ENCODE peak calls at places on chromosomes 6 and 20, in five cellular contexts. X, U, Z, Q and O are unnamed samples.

GRCh38 chr6:139568956-139569538 is 194.6 kb upstream of the CITED2 start:
- DNase-seq in Z (no peak), U (peak), X (peak), Q (no peak), O (no peak)

GRCh38 chr6:4355241-4355640 is 219.9 kb upstream of the ECI2 start:
- DNase-seq in U (peak), Z (no peak), X (peak), Q (no peak), O (no peak)

GRCh38 chr20:58340853-58341252 is 31.3 kb downstream of the RAB22A start:
- DNase-seq in Q (no peak), Z (no peak), X (no peak), U (peak), O (no peak)

GRCh38 chr20:402898-403581 is 5.1 kb upstream of the RBCK1 start:
- DNase-seq in U (no peak), Z (no peak), X (no peak), Q (no peak), O (no peak)

GRCh38 chr20:36951977-36952738 is 650 bp upstream of the SAMHD1 start:
- DNase-seq in Q (no peak), X (no peak), U (peak), Z (no peak), O (no peak)

GRCh38 chr6:30990422-30991086 is 7.0 kb downstream of the MUC21 start:
- DNase-seq in Z (no peak), U (no peak), Q (peak), X (no peak), O (no peak)

GRCh38 chr20:58256842-58257241 is 28.4 kb upstream of the ANKRD60 start:
- DNase-seq in Q (no peak), Z (no peak), U (no peak), X (no peak), O (no peak)

GRCh38 chr20:58127731-58128130 is 100.7 kb downstream of the ANKRD60 start:
- DNase-seq in X (peak), Z (peak), Q (no peak), U (peak), O (no peak)

GRCh38 chr6:87366899-87367298 is 22.3 kb downstream of the C6orf163 start:
- DNase-seq in Z (no peak), Q (no peak), U (no peak), X (no peak), O (no peak)

GRCh38 chr6:52731719-52732118 is 31.6 kb downstream of the GSTA2 start:
- DNase-seq in U (no peak), Q (no peak), Z (no peak), X (no peak), O (no peak)

GRCh38 chr20:14189794-14190402 is 147.5 kb downstream of the FLRT3 start:
- DNase-seq in Z (no peak), X (peak), U (peak), Q (peak), O (no peak)

GRCh38 chr20:36373089-36373488 is 67.0 kb downstream of the DLGAP4 start:
- DNase-seq in X (no peak), Z (no peak), U (no peak), Q (no peak), O (no peak)

GRCh38 chr6:2197177-2197671 is 48.2 kb downstream of the GMDS start:
- DNase-seq in X (peak), Z (no peak), U (peak), Q (no peak), O (no peak)

GRCh38 chr6:87700351-87700728 is 1.7 kb downstream of the AKIRIN2 start:
- DNase-seq in Z (no peak), U (no peak), Q (no peak), X (no peak), O (no peak)

GRCh38 chr6:101393291-101394251 is at the start of gene GRIK2:
- DNase-seq in Q (peak), U (peak), X (peak), Z (no peak), O (peak)

GRCh38 chr6:142702501-142703460 is 242.2 kb downstream of the HIVEP2 start:
- DNase-seq in Q (no peak), U (no peak), Z (peak), X (peak), O (no peak)

GRCh38 chr6:19911223-19911622 is 74.1 kb downstream of the ID4 start:
- DNase-seq in Q (no peak), X (no peak), Z (no peak), U (no peak), O (no peak)

GRCh38 chr6:26550250-26550993 is 12.3 kb downstream of the HMGN4 start:
- DNase-seq in Z (no peak), Q (no peak), U (peak), X (peak), O (no peak)

GRCh38 chr6:45959534-45960195 is 56.0 kb downstream of the CLIC5 start:
- DNase-seq in Z (no peak), U (peak), X (peak), Q (no peak), O (peak)

GRCh38 chr6:101434601-101435000 is 41.1 kb downstream of the GRIK2 start:
- DNase-seq in Z (no peak), Q (no peak), X (no peak), U (no peak), O (no peak)

GRCh38 chr6:110481081-110481480 is 4.7 kb upstream of the SLC22A16 start:
- DNase-seq in Q (no peak), X (no peak), Z (no peak), U (no peak), O (no peak)

GRCh38 chr20:57600324-57601210 is 19.7 kb downstream of the ZBP1 start:
- DNase-seq in U (peak), Z (no peak), X (no peak), Q (no peak), O (no peak)

GRCh38 chr6:73854998-73855718 is 159.2 kb downstream of the CD109 start:
- DNase-seq in Q (peak), U (peak), Z (no peak), X (peak), O (no peak)

GRCh38 chr20:19000071-19000470 is 186.5 kb downstream of the SCP2D1 start:
- DNase-seq in Z (no peak), Q (no peak), X (no peak), U (no peak), O (no peak)

GRCh38 chr6:53359843-53360834 is 11.4 kb upstream of the ELOVL5 start:
- DNase-seq in X (peak), U (no peak), Q (no peak), Z (no peak), O (no peak)

GRCh38 chr6:138248011-138248410 is 29.7 kb upstream of the PBOV1 start:
- DNase-seq in Z (no peak), Q (no peak), X (no peak), U (no peak), O (no peak)

GRCh38 chr6:39312912-39313525 is 1.2 kb downstream of the KCNK17 start:
- DNase-seq in U (no peak), X (no peak), Z (peak), Q (no peak), O (no peak)

GRCh38 chr6:169955796-169956493 is 204.5 kb downstream of the ERMARD start:
- DNase-seq in Q (no peak), X (no peak), U (no peak), Z (peak), O (no peak)

GRCh38 chr20:4798010-4798409 is 76.3 kb downstream of the PRND start:
- DNase-seq in U (no peak), Z (no peak), X (no peak), Q (no peak), O (no peak)

GRCh38 chr6:135251964-135252429 is 70.9 kb downstream of the MYB start:
- DNase-seq in Q (no peak), X (peak), U (peak), Z (no peak), O (no peak)

GRCh38 chr6:11025911-11026635 is 18.0 kb downstream of the ELOVL2 start:
- DNase-seq in Q (peak), U (no peak), X (no peak), Z (no peak), O (peak)

GRCh38 chr6:43805695-43806040 is 35.7 kb downstream of the VEGFA start:
- DNase-seq in Q (no peak), X (no peak), U (no peak), Z (no peak), O (no peak)

GRCh38 chr20:44495802-44496481 is 20.3 kb downstream of the TTPAL start:
- DNase-seq in Q (no peak), Z (no peak), X (peak), U (peak), O (no peak)

GRCh38 chr20:44497761-44498160 is 22.1 kb downstream of the TTPAL start:
- DNase-seq in X (no peak), U (no peak), Q (no peak), Z (no peak), O (no peak)

GRCh38 chr20:44495257-44495656 is 19.6 kb downstream of the TTPAL start:
- DNase-seq in U (peak), X (peak), Q (no peak), Z (no peak), O (no peak)

GRCh38 chr20:44494681-44495080 is 19.0 kb downstream of the TTPAL start:
- DNase-seq in Z (no peak), Q (no peak), X (no peak), U (no peak), O (no peak)

GRCh38 chr20:44496976-44497375 is 21.3 kb downstream of the TTPAL start:
- DNase-seq in Z (no peak), X (no peak), U (peak), Q (no peak), O (no peak)
- H3K4me3 ChIP-seq in Z (no peak), X (no peak), U (peak), Q (no peak), O (no peak)

DNA sequence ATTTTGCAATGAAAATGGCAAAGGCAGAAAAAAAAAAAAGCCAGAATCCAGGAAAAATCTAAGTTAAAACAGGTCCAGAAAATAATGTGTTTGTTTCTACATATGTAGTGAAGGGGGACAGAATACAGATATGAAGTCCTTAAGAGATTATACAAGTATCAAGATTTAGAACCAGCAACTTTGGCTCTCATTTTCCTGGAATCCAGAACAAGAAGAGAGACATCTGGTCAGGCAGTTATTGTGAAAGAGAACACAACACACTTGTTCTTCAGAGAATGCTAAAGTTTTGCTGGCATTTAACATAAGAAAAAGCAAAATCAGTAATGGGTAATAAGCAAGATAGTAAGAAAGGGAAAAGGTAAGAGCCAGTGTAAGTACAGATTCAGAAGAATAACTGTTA is 21.1 kb downstream of the BAG2 start:
- DNase-seq in U (no peak), Z (no peak), X (peak), Q (no peak), O (no peak)
- H3K27ac ChIP-seq in U (no peak), Z (peak), X (no peak), Q (no peak), O (no peak)

DNA sequence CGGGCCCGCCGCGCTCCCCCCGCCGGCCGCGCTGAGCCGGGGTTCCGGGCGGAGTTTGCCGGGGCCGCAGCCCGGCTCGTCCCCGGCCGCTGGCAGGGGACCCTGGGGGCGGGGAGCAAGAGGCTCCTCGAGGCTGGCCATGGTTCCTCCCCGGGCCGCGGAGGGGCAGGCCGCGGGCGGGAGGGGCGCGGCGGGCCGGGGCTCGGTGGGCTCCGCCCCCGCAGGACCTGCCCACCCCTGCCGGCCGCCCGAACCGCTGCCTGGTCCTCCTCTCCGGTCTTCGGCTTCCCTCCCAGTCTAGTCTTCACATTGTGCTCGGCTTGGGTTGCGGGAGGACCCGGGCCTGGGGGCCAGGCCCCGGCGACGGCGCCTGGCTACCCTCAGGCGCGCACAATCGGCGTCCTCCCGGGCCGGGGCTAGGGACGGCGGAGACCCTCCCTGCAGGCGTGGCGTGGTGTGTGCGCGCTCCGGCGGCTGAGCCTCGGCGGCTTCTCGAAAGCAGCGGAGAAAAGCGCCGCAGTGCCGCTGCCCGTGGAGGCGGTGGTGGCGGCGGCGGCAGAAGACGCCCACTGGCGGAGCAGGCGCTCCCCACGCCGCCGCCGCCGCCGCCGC is at the start of gene PDE10A:
- DNase-seq in X (peak), Q (no peak), Z (no peak), U (no peak), O (peak)
- H3K4me3 ChIP-seq in X (peak), Q (no peak), Z (peak), U (peak), O (peak)

DNA sequence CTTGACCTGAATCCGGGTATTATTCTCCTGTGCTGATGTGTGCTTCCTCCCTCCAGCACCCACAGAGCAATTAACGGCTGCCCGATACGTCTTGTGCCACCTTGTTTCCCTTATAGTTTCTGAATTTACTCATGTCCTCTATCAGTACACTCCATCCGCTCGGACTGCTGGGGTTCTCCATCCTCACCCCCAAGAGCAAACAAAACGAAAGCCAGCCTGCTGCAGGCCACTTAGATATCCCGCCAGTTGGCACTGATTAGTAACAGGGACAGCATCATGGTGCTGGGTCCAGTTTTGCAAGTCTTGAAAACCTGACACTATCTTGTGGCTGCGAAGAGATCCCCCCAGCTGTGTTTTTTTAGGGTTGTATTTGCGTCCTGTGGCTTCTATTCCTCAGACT is 71.8 kb downstream of the SSR1 start:
- DNase-seq in Q (no peak), X (no peak), Z (no peak), U (no peak), O (no peak)
- H3K27ac ChIP-seq in Q (no peak), X (no peak), Z (no peak), U (peak), O (no peak)

GRCh38 chr6:13229205-13230085 is 98.9 kb downstream of the TBC1D7 start:
- DNase-seq in Q (peak), X (peak), U (peak), Z (no peak), O (no peak)

GRCh38 chr6:13226071-13226470 is 102.3 kb downstream of the TBC1D7 start:
- DNase-seq in Q (no peak), X (no peak), U (no peak), Z (no peak), O (no peak)

GRCh38 chr6:13234130-13234529 is 94.2 kb downstream of the TBC1D7 start:
- DNase-seq in Q (no peak), U (peak), Z (no peak), X (no peak), O (no peak)

GRCh38 chr6:13233106-13233505 is 95.2 kb downstream of the TBC1D7 start:
- DNase-seq in U (no peak), Q (no peak), X (no peak), Z (no peak), O (no peak)

GRCh38 chr6:13228264-13229204 is 99.8 kb downstream of the TBC1D7 start:
- DNase-seq in Q (peak), U (no peak), X (no peak), Z (no peak), O (no peak)
- H3K4me3 ChIP-seq in Q (peak), U (no peak), X (no peak), Z (no peak), O (no peak)

DNA sequence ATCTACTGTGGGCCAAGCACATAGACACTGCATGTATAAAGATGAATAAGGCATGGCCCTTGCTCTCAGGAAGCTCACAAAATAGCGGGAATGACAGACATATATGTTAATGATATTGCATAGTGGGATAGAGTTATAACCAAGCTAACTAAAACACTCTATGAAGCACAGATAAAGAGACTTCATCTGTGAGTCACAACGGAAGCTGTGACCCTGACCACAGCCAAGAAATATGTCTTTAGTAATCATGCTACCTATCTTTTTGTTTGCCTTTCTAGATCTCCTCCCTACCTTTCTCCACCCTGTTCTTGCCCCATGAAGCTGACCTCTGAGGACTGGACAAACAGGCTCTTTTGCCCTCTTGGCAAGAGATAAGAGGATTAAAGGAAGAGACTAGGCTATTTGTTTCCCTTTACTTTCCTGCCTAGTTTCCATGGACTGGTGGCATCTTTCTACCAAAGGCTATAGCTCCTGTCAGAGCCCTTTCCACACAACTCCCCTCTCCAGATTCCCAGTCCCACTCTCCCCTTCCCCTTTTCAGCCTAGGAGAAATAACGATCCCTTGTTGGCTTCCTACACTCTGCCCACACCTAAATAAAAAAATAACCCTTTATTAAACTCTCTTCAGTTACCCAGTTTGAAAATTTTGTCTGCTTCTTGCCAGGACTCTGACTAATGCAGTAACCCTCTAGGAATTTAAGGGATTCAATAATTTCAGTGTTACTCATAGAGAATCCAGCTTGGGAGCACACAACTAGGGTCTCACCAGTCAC is 504.9 kb upstream of the MARCKS start:
- DNase-seq in Q (no peak), U (peak), Z (no peak), X (peak), O (no peak)
- H3K27ac ChIP-seq in Q (no peak), U (peak), Z (no peak), X (no peak), O (no peak)

DNA sequence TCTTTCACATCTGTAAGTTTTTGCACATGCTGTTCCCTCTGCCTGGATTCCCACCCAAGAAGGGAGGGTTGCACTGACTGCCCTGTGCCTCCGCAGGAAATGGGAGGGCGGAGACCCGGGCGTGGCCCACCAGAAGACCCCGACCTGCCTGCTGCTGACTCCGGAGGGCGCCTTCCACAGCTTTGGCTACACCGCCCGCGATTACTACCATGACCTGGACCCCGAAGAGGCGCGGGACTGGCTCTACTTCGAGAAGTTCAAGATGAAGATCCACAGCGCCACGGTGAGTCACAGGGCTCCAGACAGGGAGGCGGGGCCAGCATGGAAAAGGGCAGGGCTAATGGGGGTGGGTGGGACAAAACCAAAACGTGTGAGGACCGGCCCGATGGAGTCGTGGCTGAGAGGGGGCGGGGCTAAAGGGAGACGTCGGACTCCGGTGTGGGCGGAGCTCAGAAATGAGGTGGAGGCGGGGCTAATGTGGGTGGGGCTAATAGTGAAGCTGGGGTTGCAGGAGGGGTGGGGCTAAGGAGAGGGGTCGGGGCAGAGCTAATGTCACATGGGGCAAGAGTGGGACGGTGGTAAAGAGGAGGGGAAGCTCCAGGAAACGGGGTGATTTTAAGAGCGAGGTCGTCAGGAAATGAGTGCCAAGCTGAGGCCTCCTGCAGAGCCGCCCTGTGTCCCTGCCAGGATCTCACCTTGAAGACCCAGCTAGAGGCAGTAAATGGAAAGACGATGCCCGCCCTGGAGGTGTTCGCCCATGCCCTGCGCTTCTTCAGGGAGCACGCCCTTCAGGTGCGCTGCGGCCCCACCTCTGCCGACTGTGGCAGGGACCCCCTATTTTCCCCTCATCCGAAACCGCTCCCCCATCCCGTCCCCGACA is 12.6 kb downstream of the HSPA12B start:
- DNase-seq in Z (peak), X (peak), Q (peak), U (peak), O (no peak)
- H3K4me3 ChIP-seq in Z (peak), X (peak), Q (no peak), U (no peak), O (no peak)

DNA sequence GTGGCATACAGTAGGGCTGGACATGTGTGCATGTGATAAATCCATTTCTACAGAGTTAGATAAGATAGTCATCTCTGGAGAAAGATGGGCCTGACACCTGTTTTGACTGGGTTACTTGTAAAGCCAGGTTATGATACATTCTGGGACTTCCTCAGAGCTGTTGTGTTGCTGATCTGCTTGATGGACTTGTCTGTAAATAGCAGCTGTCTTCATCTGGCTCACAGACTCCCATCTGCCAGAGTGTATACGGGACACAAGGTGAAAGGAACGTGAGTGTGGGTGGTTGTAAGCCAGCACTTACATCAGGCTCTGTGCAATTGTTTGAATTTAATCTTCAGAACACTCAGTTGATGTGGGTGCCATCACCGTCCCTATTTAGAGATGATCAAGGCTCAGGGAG is 49.8 kb downstream of the ZDHHC14 start:
- DNase-seq in U (no peak), X (no peak), Q (no peak), Z (no peak), O (peak)
- H3K27ac ChIP-seq in U (no peak), X (no peak), Q (no peak), Z (peak), O (peak)